ENCODE peak calls at places on chromosomes 7 and 10, in seven cellular contexts. D, P, U, N, E, A and G are unnamed samples.
A peak's percentile ranks its signal among the peaks of the same experiment; 100 is the strongest.

GRCh38 chr7:20238754-20239324 is 21.7 kb upstream of the MACC1 start:
- DNase-seq in P (peak; percentile 55), E (no peak), A (peak; percentile 43), U (no peak), N (peak; percentile 59), D (peak; percentile 33), G (no peak)

GRCh38 chr10:58264780-58265179 is 2.9 kb downstream of the IPMK start:
- DNase-seq in P (no peak), U (no peak), E (no peak), D (no peak), N (no peak), A (no peak), G (no peak)

GRCh38 chr10:51005551-51005950 is 68.7 kb upstream of the PRKG1 start:
- DNase-seq in A (no peak), D (no peak), P (no peak), N (no peak), E (no peak), U (no peak), G (no peak)

GRCh38 chr7:49001610-49002033 is 77.3 kb downstream of the CDC14C start:
- DNase-seq in N (peak; percentile 11), P (peak; percentile 14), A (no peak), E (no peak), U (no peak), D (peak; percentile 9), G (peak; percentile 89)

GRCh38 chr7:34454381-34454780 is 203.6 kb upstream of the NPSR1 start:
- DNase-seq in D (no peak), E (no peak), A (no peak), N (no peak), P (no peak), U (no peak), G (no peak)

GRCh38 chr10:103745264-103746247 is 109.8 kb downstream of the SH3PXD2A start:
- DNase-seq in P (no peak), U (no peak), E (no peak), A (no peak), N (peak; percentile 87), D (peak; percentile 28), G (peak; percentile 63)

GRCh38 chr7:100728196-100728595 is 5.2 kb upstream of the ZAN start:
- DNase-seq in P (no peak), N (no peak), E (no peak), D (no peak), A (no peak), U (no peak), G (no peak)

GRCh38 chr10:92809845-92810244 is 38.5 kb upstream of the EXOC6 start:
- DNase-seq in P (no peak), N (no peak), U (no peak), D (no peak), A (no peak), E (no peak), G (no peak)

GRCh38 chr10:71725998-71726672 is 6.6 kb upstream of the C10orf105 start:
- DNase-seq in U (peak; percentile 47), P (peak; percentile 71), D (peak; percentile 48), E (no peak), A (no peak), N (peak; percentile 80), G (peak; percentile 83)

GRCh38 chr7:134016223-134016941 is 110.8 kb upstream of the LRGUK start:
- DNase-seq in U (no peak), P (no peak), D (peak; percentile 16), N (no peak), E (no peak), A (peak; percentile 30), G (peak; percentile 74)

GRCh38 chr7:126803060-126803665 is 449.6 kb downstream of the GRM8 start:
- DNase-seq in U (no peak), N (peak; percentile 65), D (peak; percentile 43), E (peak; percentile 50), P (peak; percentile 77), A (peak; percentile 45), G (peak; percentile 86)

GRCh38 chr10:17779761-17780160 is 27.8 kb downstream of the TMEM236 start:
- DNase-seq in E (no peak), U (no peak), N (no peak), A (no peak), P (no peak), D (no peak), G (no peak)

GRCh38 chr7:131231381-131232220 is 96.1 kb upstream of the MKLN1 start:
- DNase-seq in D (peak; percentile 53), N (peak; percentile 78), P (no peak), E (peak; percentile 50), U (peak; percentile 39), A (peak; percentile 31), G (no peak)

GRCh38 chr10:52004342-52004949 is 305.1 kb upstream of the CSTF2T start:
- DNase-seq in E (no peak), N (peak; percentile 6), P (peak; percentile 17), U (no peak), D (no peak), A (no peak), G (no peak)

GRCh38 chr10:28986117-28986792 is 302.6 kb upstream of the LYZL1 start:
- DNase-seq in E (no peak), A (no peak), U (no peak), N (no peak), P (no peak), D (no peak), G (no peak)

GRCh38 chr10:89523274-89523673 is 12.1 kb downstream of the SLC16A12 start:
- DNase-seq in D (no peak), E (no peak), P (no peak), N (no peak), A (no peak), U (no peak), G (no peak)

GRCh38 chr7:2688409-2689342 is 674 bp downstream of the AMZ1 start:
- DNase-seq in N (no peak), A (no peak), U (no peak), D (no peak), P (no peak), E (no peak), G (peak; percentile 73)

DNA sequence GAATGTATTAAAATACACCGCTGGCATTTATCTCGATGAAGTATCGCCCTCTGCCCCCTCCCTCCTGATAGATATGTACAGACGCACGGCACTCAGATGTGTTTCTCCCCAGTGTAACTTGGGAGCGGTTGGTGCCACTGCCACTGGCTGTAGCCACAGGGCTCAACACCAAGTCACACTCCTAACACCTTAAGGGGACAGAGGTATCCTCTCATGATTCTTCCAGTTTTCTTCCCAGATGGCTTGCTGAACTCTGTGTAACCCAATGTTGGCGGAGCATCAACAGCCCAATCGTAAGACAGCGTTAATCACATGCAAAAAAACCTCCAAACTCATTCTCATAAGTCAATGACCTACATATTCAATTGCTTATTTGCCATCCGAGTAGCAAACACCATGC is 35.5 kb downstream of the CTBP2 start:
- DNase-seq in A (no peak), E (no peak), D (no peak), U (no peak), P (no peak), N (no peak), G (no peak)
- H3K27ac ChIP-seq in A (peak overlapping the region; percentile 88), E (no peak overlapping the region), D (peak overlapping the region; percentile 90), U (no peak overlapping the region), P (no peak overlapping the region), N (no peak overlapping the region), G (no peak overlapping the region)

GRCh38 chr10:2790437-2790836 is 276.9 kb upstream of the PFKP start:
- DNase-seq in U (no peak), P (no peak), N (no peak), D (no peak), A (no peak), E (no peak), G (no peak)
- H3K4me3 ChIP-seq in U (no peak overlapping the region), P (no peak overlapping the region), N (no peak overlapping the region), D (no peak overlapping the region), A (no peak overlapping the region), E (no peak overlapping the region), G (no peak overlapping the region)

GRCh38 chr10:32410569-32410968 is 35.4 kb upstream of the CCDC7 start:
- DNase-seq in D (no peak), E (no peak), N (no peak), P (no peak), U (no peak), A (no peak), G (no peak)

GRCh38 chr10:32409741-32410140 is 36.2 kb upstream of the CCDC7 start:
- DNase-seq in P (no peak), N (no peak), E (no peak), U (no peak), D (no peak), A (no peak), G (no peak)

GRCh38 chr10:32413513-32413912 is 32.4 kb upstream of the CCDC7 start:
- DNase-seq in U (no peak), D (no peak), P (no peak), A (no peak), N (peak; percentile 39), E (no peak), G (no peak)

GRCh38 chr10:32411797-32412498 is 34.0 kb upstream of the CCDC7 start:
- DNase-seq in U (no peak), D (no peak), P (no peak), E (no peak), A (no peak), N (no peak), G (no peak)

GRCh38 chr10:32412499-32412853 is 33.5 kb upstream of the CCDC7 start:
- DNase-seq in D (no peak), A (no peak), P (no peak), N (no peak), E (no peak), U (no peak), G (no peak)
- H3K27ac ChIP-seq in D (no peak overlapping the region), A (peak overlapping the region; percentile 48), P (no peak overlapping the region), N (no peak overlapping the region), E (no peak overlapping the region), U (no peak overlapping the region), G (no peak overlapping the region)

GRCh38 chr7:44964384-44964830 is 14.4 kb downstream of the MYO1G start:
- DNase-seq in U (no peak), D (no peak), P (peak; percentile 48), E (no peak), N (peak; percentile 45), A (no peak), G (peak; percentile 69)

GRCh38 chr7:44963526-44964290 is 15.1 kb downstream of the MYO1G start:
- DNase-seq in A (no peak), N (peak; percentile 9), P (no peak), E (no peak), U (no peak), D (no peak), G (peak; percentile 38)

GRCh38 chr7:44964831-44965440 is 13.9 kb downstream of the MYO1G start:
- DNase-seq in A (no peak), D (no peak), U (no peak), E (no peak), N (peak; percentile 15), P (no peak), G (peak; percentile 44)

GRCh38 chr7:44961844-44962482 is 16.9 kb downstream of the MYO1G start:
- DNase-seq in U (no peak), N (peak; percentile 27), P (no peak), D (no peak), E (no peak), A (no peak), G (no peak)

DNA sequence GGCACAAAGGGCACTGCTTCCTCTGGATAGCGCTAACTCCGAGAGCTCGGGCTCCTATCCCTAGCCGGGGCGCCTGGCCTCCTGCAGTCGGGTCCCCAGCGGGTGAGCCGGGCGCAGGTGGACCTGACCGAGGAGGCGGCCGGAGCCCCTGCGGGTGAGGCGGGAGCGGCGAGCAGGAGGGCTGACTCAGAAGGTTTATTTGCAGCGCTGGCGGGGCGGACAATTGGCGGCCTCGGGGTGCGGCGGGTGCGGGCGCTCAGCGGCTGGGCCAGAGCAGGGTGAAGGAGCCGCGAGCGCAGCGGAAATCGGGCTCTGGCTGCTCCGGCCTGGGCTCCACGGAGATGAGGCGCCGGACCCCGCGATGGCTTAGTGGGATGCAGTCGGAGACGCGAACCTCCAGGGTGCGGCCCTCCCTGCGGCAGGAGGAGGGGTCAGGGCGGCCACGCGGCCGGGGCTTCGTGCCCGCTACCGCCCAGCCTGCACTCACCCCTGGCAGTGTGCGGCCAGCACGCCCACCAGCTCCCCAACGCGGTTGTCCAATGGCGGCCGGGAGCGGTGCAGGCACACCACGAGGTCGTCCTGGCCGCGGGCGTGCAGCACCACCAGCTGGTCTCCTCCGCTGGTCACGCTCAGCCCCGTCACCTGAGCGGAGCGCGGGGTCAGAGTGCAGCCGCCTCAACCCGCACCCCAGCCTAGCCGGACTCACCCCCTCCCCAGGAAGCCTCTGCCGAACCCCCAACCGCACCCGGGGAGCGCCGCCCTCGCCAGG is 16.1 kb downstream of the MYO1G start:
- DNase-seq in A (peak; percentile 36), U (no peak), N (peak; percentile 6), D (no peak), P (no peak), E (no peak), G (peak; percentile 82)
- H3K4me3 ChIP-seq in A (peak overlapping the region; percentile 44), U (no peak overlapping the region), N (no peak overlapping the region), D (peak overlapping the region; percentile 12), P (no peak overlapping the region), E (no peak overlapping the region), G (no peak overlapping the region)